ENCODE peak calls at places on chromosome 1, in six cellular contexts. One of them, this sample, is unnamed.

GRCh38 chr1:231266811-231267322 is 25.9 kb downstream of the GNPAT start:
- DNase-seq in adipocyte: peak; percentile 25
- DNase-seq in NCI-H146: no peak
- DNase-seq in tibial nerve: no peak
- DNase-seq in Ammon's horn: peak; percentile 9
- DNase-seq in NCI-H748 treated with DMSO at 0.1 percent for 48 hours: no peak
- DNase-seq in this sample: no peak

GRCh38 chr1:100734716-100735115 is 15.2 kb downstream of the VCAM1 start:
- DNase-seq in adipocyte: peak; percentile 74
- DNase-seq in NCI-H146: no peak
- DNase-seq in tibial nerve: no peak
- DNase-seq in Ammon's horn: no peak
- DNase-seq in NCI-H748 treated with DMSO at 0.1 percent for 48 hours: no peak
- DNase-seq in this sample: peak; percentile 52

GRCh38 chr1:45282346-45282745 is 44.3 kb upstream of the HPDL start:
- DNase-seq in adipocyte: no peak
- DNase-seq in NCI-H146: no peak
- DNase-seq in tibial nerve: no peak
- DNase-seq in Ammon's horn: no peak
- DNase-seq in NCI-H748 treated with DMSO at 0.1 percent for 48 hours: no peak
- DNase-seq in this sample: no peak

GRCh38 chr1:51519048-51519856 is at the start of gene EPS15:
- DNase-seq in adipocyte: peak; percentile 93
- DNase-seq in NCI-H146: peak; percentile 75
- DNase-seq in tibial nerve: peak; percentile 73
- DNase-seq in Ammon's horn: peak; percentile 80
- DNase-seq in NCI-H748 treated with DMSO at 0.1 percent for 48 hours: peak; percentile 57
- DNase-seq in this sample: peak; percentile 98

GRCh38 chr1:27192039-27192529 is 37.2 kb upstream of the SLC9A1 start:
- DNase-seq in adipocyte: no peak
- DNase-seq in NCI-H146: no peak
- DNase-seq in tibial nerve: no peak
- DNase-seq in Ammon's horn: no peak
- DNase-seq in NCI-H748 treated with DMSO at 0.1 percent for 48 hours: no peak
- DNase-seq in this sample: no peak

GRCh38 chr1:157312270-157312812 is 174.1 kb upstream of the ETV3 start:
- DNase-seq in adipocyte: peak; percentile 6
- DNase-seq in NCI-H146: no peak
- DNase-seq in tibial nerve: no peak
- DNase-seq in Ammon's horn: no peak
- DNase-seq in NCI-H748 treated with DMSO at 0.1 percent for 48 hours: no peak
- DNase-seq in this sample: no peak

GRCh38 chr1:15510611-15511405 is 13.2 kb downstream of the CASP9 start:
- DNase-seq in adipocyte: no peak
- DNase-seq in NCI-H146: no peak
- DNase-seq in tibial nerve: no peak
- DNase-seq in Ammon's horn: no peak
- DNase-seq in NCI-H748 treated with DMSO at 0.1 percent for 48 hours: no peak
- DNase-seq in this sample: peak; percentile 23

GRCh38 chr1:158019177-158019868 is 25.9 kb downstream of the KIRREL1 start:
- DNase-seq in adipocyte: peak; percentile 95
- DNase-seq in NCI-H146: no peak
- DNase-seq in tibial nerve: peak; percentile 42
- DNase-seq in Ammon's horn: no peak
- DNase-seq in NCI-H748 treated with DMSO at 0.1 percent for 48 hours: no peak
- DNase-seq in this sample: peak; percentile 84

GRCh38 chr1:38991638-38992449 is 768 bp downstream of the AKIRIN1 start:
- DNase-seq in adipocyte: peak; percentile 71
- DNase-seq in NCI-H146: peak; percentile 46
- DNase-seq in tibial nerve: no peak
- DNase-seq in Ammon's horn: peak; percentile 43
- DNase-seq in NCI-H748 treated with DMSO at 0.1 percent for 48 hours: peak; percentile 1
- DNase-seq in this sample: peak; percentile 76

GRCh38 chr1:206782448-206782847 is 10.2 kb upstream of the IL10 start:
- DNase-seq in adipocyte: no peak
- DNase-seq in NCI-H146: no peak
- DNase-seq in tibial nerve: no peak
- DNase-seq in Ammon's horn: no peak
- DNase-seq in NCI-H748 treated with DMSO at 0.1 percent for 48 hours: no peak
- DNase-seq in this sample: no peak

GRCh38 chr1:108719654-108720435 is 7.1 kb downstream of the FNDC7 start:
- DNase-seq in adipocyte: peak; percentile 81
- DNase-seq in NCI-H146: no peak
- DNase-seq in tibial nerve: no peak
- DNase-seq in Ammon's horn: no peak
- DNase-seq in NCI-H748 treated with DMSO at 0.1 percent for 48 hours: no peak
- DNase-seq in this sample: peak; percentile 86

GRCh38 chr1:24866211-24867063 is 63.6 kb downstream of the RUNX3 start:
- DNase-seq in adipocyte: no peak
- DNase-seq in NCI-H146: no peak
- DNase-seq in tibial nerve: no peak
- DNase-seq in Ammon's horn: no peak
- DNase-seq in NCI-H748 treated with DMSO at 0.1 percent for 48 hours: no peak
- DNase-seq in this sample: peak; percentile 14

GRCh38 chr1:53214541-53214940 is 5.9 kb downstream of the CZIB start:
- DNase-seq in adipocyte: no peak
- DNase-seq in NCI-H146: no peak
- DNase-seq in tibial nerve: no peak
- DNase-seq in Ammon's horn: no peak
- DNase-seq in NCI-H748 treated with DMSO at 0.1 percent for 48 hours: no peak
- DNase-seq in this sample: no peak

GRCh38 chr1:240092301-240093119 is 827 bp downstream of the FMN2 start:
- DNase-seq in adipocyte: peak; percentile 81
- DNase-seq in NCI-H146: peak; percentile 78
- DNase-seq in tibial nerve: no peak
- DNase-seq in Ammon's horn: peak; percentile 67
- DNase-seq in NCI-H748 treated with DMSO at 0.1 percent for 48 hours: peak; percentile 9
- DNase-seq in this sample: peak; percentile 81

This sample was measured in GM03348.